ENCODE peak calls at places on chromosomes 5 and 9, in seven cellular contexts. One of them, this sample, is unnamed.

GRCh38 chr9:12972608-12973589 is 198.1 kb downstream of the LURAP1L start:
- DNase-seq in small intestine: no peak
- DNase-seq in colonic mucosa: no peak
- DNase-seq in BE2C: no peak
- DNase-seq in lung: no peak
- DNase-seq in neuronal stem cell: no peak
- DNase-seq in effector memory CD4-positive, alpha-beta T cell: no peak
- DNase-seq in this sample: no peak

GRCh38 chr5:151293624-151294023 is 9.9 kb downstream of the SLC36A3 start:
- DNase-seq in small intestine: no peak
- DNase-seq in neuronal stem cell: no peak
- DNase-seq in colonic mucosa: no peak
- DNase-seq in BE2C: no peak
- DNase-seq in effector memory CD4-positive, alpha-beta T cell: no peak
- DNase-seq in lung: no peak
- DNase-seq in this sample: no peak

GRCh38 chr9:105842023-105842644 is 147.8 kb downstream of the TMEM38B start:
- DNase-seq in lung: no peak
- DNase-seq in effector memory CD4-positive, alpha-beta T cell: no peak
- DNase-seq in small intestine: peak; percentile 31
- DNase-seq in BE2C: peak; percentile 23
- DNase-seq in neuronal stem cell: peak; percentile 14
- DNase-seq in colonic mucosa: peak; percentile 23
- DNase-seq in this sample: no peak

GRCh38 chr9:126587187-126588185 is 26.2 kb upstream of the LMX1B start:
- DNase-seq in small intestine: peak; percentile 4
- DNase-seq in neuronal stem cell: no peak
- DNase-seq in effector memory CD4-positive, alpha-beta T cell: no peak
- DNase-seq in lung: peak; percentile 41
- DNase-seq in colonic mucosa: no peak
- DNase-seq in BE2C: peak; percentile 44
- DNase-seq in this sample: no peak

GRCh38 chr5:98334946-98335345 is 438.5 kb upstream of the RGMB start:
- DNase-seq in lung: no peak
- DNase-seq in neuronal stem cell: no peak
- DNase-seq in BE2C: no peak
- DNase-seq in small intestine: no peak
- DNase-seq in effector memory CD4-positive, alpha-beta T cell: no peak
- DNase-seq in colonic mucosa: no peak
- DNase-seq in this sample: no peak

GRCh38 chr9:32251539-32251938 is 132.9 kb upstream of the ACO1 start:
- DNase-seq in neuronal stem cell: peak; percentile 54
- DNase-seq in effector memory CD4-positive, alpha-beta T cell: no peak
- DNase-seq in lung: peak; percentile 46
- DNase-seq in small intestine: peak; percentile 63
- DNase-seq in BE2C: peak; percentile 66
- DNase-seq in colonic mucosa: peak; percentile 50
- DNase-seq in this sample: peak; percentile 15

GRCh38 chr9:69667306-69667705 is 4.9 kb downstream of the APBA1 start:
- DNase-seq in lung: no peak
- DNase-seq in BE2C: no peak
- DNase-seq in small intestine: no peak
- DNase-seq in neuronal stem cell: peak; percentile 67
- DNase-seq in colonic mucosa: no peak
- DNase-seq in effector memory CD4-positive, alpha-beta T cell: no peak
- DNase-seq in this sample: no peak

GRCh38 chr9:135506327-135507103 is 6.0 kb downstream of the MRPS2 start:
- DNase-seq in small intestine: no peak
- DNase-seq in BE2C: no peak
- DNase-seq in lung: no peak
- DNase-seq in neuronal stem cell: peak; percentile 20
- DNase-seq in colonic mucosa: no peak
- DNase-seq in effector memory CD4-positive, alpha-beta T cell: no peak
- DNase-seq in this sample: no peak

GRCh38 chr9:134619983-134620612 is 21.5 kb upstream of the COL5A1 start:
- DNase-seq in small intestine: no peak
- DNase-seq in colonic mucosa: no peak
- DNase-seq in lung: no peak
- DNase-seq in neuronal stem cell: no peak
- DNase-seq in effector memory CD4-positive, alpha-beta T cell: no peak
- DNase-seq in BE2C: peak; percentile 14
- DNase-seq in this sample: no peak

GRCh38 chr5:67985686-67986387 is 229.7 kb upstream of the PIK3R1 start:
- DNase-seq in effector memory CD4-positive, alpha-beta T cell: no peak
- DNase-seq in neuronal stem cell: no peak
- DNase-seq in lung: no peak
- DNase-seq in colonic mucosa: no peak
- DNase-seq in small intestine: no peak
- DNase-seq in BE2C: no peak
- DNase-seq in this sample: no peak

GRCh38 chr9:116096853-116097252 is 56.7 kb upstream of the PAPPA start:
- DNase-seq in small intestine: no peak
- DNase-seq in effector memory CD4-positive, alpha-beta T cell: no peak
- DNase-seq in neuronal stem cell: no peak
- DNase-seq in colonic mucosa: no peak
- DNase-seq in lung: no peak
- DNase-seq in BE2C: no peak
- DNase-seq in this sample: no peak

GRCh38 chr5:147452137-147452838 is 57.6 kb downstream of the DPYSL3 start:
- DNase-seq in small intestine: no peak
- DNase-seq in effector memory CD4-positive, alpha-beta T cell: no peak
- DNase-seq in BE2C: peak; percentile 10
- DNase-seq in colonic mucosa: no peak
- DNase-seq in lung: no peak
- DNase-seq in neuronal stem cell: no peak
- DNase-seq in this sample: no peak

GRCh38 chr9:126317513-126317912 is 9.1 kb upstream of the MVB12B start:
- DNase-seq in small intestine: no peak
- DNase-seq in neuronal stem cell: no peak
- DNase-seq in lung: no peak
- DNase-seq in effector memory CD4-positive, alpha-beta T cell: no peak
- DNase-seq in colonic mucosa: peak; percentile 39
- DNase-seq in BE2C: no peak
- DNase-seq in this sample: peak; percentile 53

GRCh38 chr9:126637002-126637849 is 23.5 kb downstream of the LMX1B start:
- DNase-seq in small intestine: no peak
- DNase-seq in neuronal stem cell: no peak
- DNase-seq in BE2C: no peak
- DNase-seq in lung: no peak
- DNase-seq in colonic mucosa: no peak
- DNase-seq in effector memory CD4-positive, alpha-beta T cell: peak; percentile 16
- DNase-seq in this sample: no peak

GRCh38 chr5:143244990-143245389 is 158.5 kb downstream of the NR3C1 start:
- DNase-seq in BE2C: no peak
- DNase-seq in neuronal stem cell: no peak
- DNase-seq in lung: no peak
- DNase-seq in colonic mucosa: no peak
- DNase-seq in effector memory CD4-positive, alpha-beta T cell: no peak
- DNase-seq in small intestine: no peak
- DNase-seq in this sample: no peak

GRCh38 chr5:151107738-151108520 is 27.1 kb upstream of the TNIP1 start:
- DNase-seq in effector memory CD4-positive, alpha-beta T cell: no peak
- DNase-seq in BE2C: no peak
- DNase-seq in neuronal stem cell: no peak
- DNase-seq in small intestine: no peak
- DNase-seq in colonic mucosa: peak; percentile 72
- DNase-seq in lung: no peak
- DNase-seq in this sample: no peak

GRCh38 chr5:141051526-141051876 is 327 bp downstream of the PCDHB1 start:
- DNase-seq in colonic mucosa: no peak
- DNase-seq in BE2C: no peak
- DNase-seq in lung: no peak
- DNase-seq in small intestine: no peak
- DNase-seq in effector memory CD4-positive, alpha-beta T cell: no peak
- DNase-seq in neuronal stem cell: no peak
- DNase-seq in this sample: no peak

GRCh38 chr9:13110766-13111400 is 168.6 kb downstream of the MPDZ start:
- DNase-seq in lung: peak; percentile 37
- DNase-seq in colonic mucosa: no peak
- DNase-seq in BE2C: peak; percentile 40
- DNase-seq in effector memory CD4-positive, alpha-beta T cell: no peak
- DNase-seq in neuronal stem cell: no peak
- DNase-seq in small intestine: no peak
- DNase-seq in this sample: no peak

GRCh38 chr5:72452515-72453259 is 54.5 kb downstream of the ZNF366 start:
- DNase-seq in effector memory CD4-positive, alpha-beta T cell: no peak
- DNase-seq in small intestine: peak; percentile 80
- DNase-seq in BE2C: no peak
- DNase-seq in lung: peak; percentile 60
- DNase-seq in colonic mucosa: peak; percentile 80
- DNase-seq in neuronal stem cell: no peak
- DNase-seq in this sample: no peak

GRCh38 chr5:7857918-7858632 is 7.1 kb upstream of the CFAP90 start:
- DNase-seq in lung: no peak
- DNase-seq in small intestine: no peak
- DNase-seq in BE2C: no peak
- DNase-seq in neuronal stem cell: no peak
- DNase-seq in effector memory CD4-positive, alpha-beta T cell: no peak
- DNase-seq in colonic mucosa: no peak
- DNase-seq in this sample: no peak

GRCh38 chr5:35172526-35172925 is 57.8 kb downstream of the PRLR start:
- DNase-seq in neuronal stem cell: no peak
- DNase-seq in colonic mucosa: peak; percentile 66
- DNase-seq in lung: no peak
- DNase-seq in effector memory CD4-positive, alpha-beta T cell: no peak
- DNase-seq in small intestine: no peak
- DNase-seq in BE2C: no peak
- DNase-seq in this sample: no peak

GRCh38 chr5:56818409-56819026 is 3.2 kb downstream of the MAP3K1 start:
- DNase-seq in small intestine: no peak
- DNase-seq in colonic mucosa: no peak
- DNase-seq in neuronal stem cell: no peak
- DNase-seq in BE2C: no peak
- DNase-seq in effector memory CD4-positive, alpha-beta T cell: no peak
- DNase-seq in lung: no peak
- DNase-seq in this sample: no peak

GRCh38 chr5:54159153-54159836 is 151.1 kb downstream of the ARL15 start:
- DNase-seq in lung: no peak
- DNase-seq in colonic mucosa: no peak
- DNase-seq in BE2C: no peak
- DNase-seq in small intestine: no peak
- DNase-seq in effector memory CD4-positive, alpha-beta T cell: no peak
- DNase-seq in neuronal stem cell: no peak
- DNase-seq in this sample: no peak

GRCh38 chr5:161850491-161850890 is 2.6 kb downstream of the GABRA1 start:
- DNase-seq in small intestine: no peak
- DNase-seq in colonic mucosa: no peak
- DNase-seq in neuronal stem cell: no peak
- DNase-seq in effector memory CD4-positive, alpha-beta T cell: no peak
- DNase-seq in BE2C: no peak
- DNase-seq in lung: no peak
- DNase-seq in this sample: no peak

GRCh38 chr5:161846731-161847130 is 1.2 kb upstream of the GABRA1 start:
- DNase-seq in BE2C: no peak
- DNase-seq in lung: no peak
- DNase-seq in effector memory CD4-positive, alpha-beta T cell: no peak
- DNase-seq in neuronal stem cell: peak; percentile 63
- DNase-seq in small intestine: no peak
- DNase-seq in colonic mucosa: no peak
- DNase-seq in this sample: no peak

GRCh38 chr5:161847896-161848510 is at the start of gene GABRA1:
- DNase-seq in lung: no peak
- DNase-seq in small intestine: no peak
- DNase-seq in neuronal stem cell: peak; percentile 29
- DNase-seq in effector memory CD4-positive, alpha-beta T cell: no peak
- DNase-seq in colonic mucosa: no peak
- DNase-seq in BE2C: peak; percentile 65
- DNase-seq in this sample: no peak

GRCh38 chr5:161851691-161852299 is 3.9 kb downstream of the GABRA1 start:
- DNase-seq in lung: no peak
- DNase-seq in colonic mucosa: no peak
- DNase-seq in BE2C: no peak
- DNase-seq in small intestine: no peak
- DNase-seq in neuronal stem cell: no peak
- DNase-seq in effector memory CD4-positive, alpha-beta T cell: no peak
- DNase-seq in this sample: no peak

GRCh38 chr5:161847447-161847846 is 473 bp upstream of the GABRA1 start:
- DNase-seq in effector memory CD4-positive, alpha-beta T cell: no peak
- DNase-seq in lung: no peak
- DNase-seq in colonic mucosa: no peak
- DNase-seq in small intestine: no peak
- DNase-seq in BE2C: no peak
- DNase-seq in neuronal stem cell: peak; percentile 1
- DNase-seq in this sample: no peak
- H3K4me3 ChIP-seq in effector memory CD4-positive, alpha-beta T cell: no peak overlapping the region
- H3K4me3 ChIP-seq in lung: no peak overlapping the region
- H3K4me3 ChIP-seq in colonic mucosa: no peak overlapping the region
- H3K4me3 ChIP-seq in small intestine: no peak overlapping the region
- H3K4me3 ChIP-seq in BE2C: peak overlapping the region; percentile 72
- H3K4me3 ChIP-seq in neuronal stem cell: no peak overlapping the region
- H3K4me3 ChIP-seq in this sample: no peak overlapping the region

GRCh38 chr9:113953541-113953940 is 77.4 kb downstream of the ZNF618 start:
- DNase-seq in effector memory CD4-positive, alpha-beta T cell: no peak
- DNase-seq in small intestine: no peak
- DNase-seq in neuronal stem cell: no peak
- DNase-seq in lung: no peak
- DNase-seq in colonic mucosa: no peak
- DNase-seq in BE2C: no peak
- DNase-seq in this sample: peak; percentile 4
- H3K36me3 ChIP-seq in effector memory CD4-positive, alpha-beta T cell: no peaks in the 10 kb centered on the region
- H3K36me3 ChIP-seq in small intestine: no peaks in the 10 kb centered on the region
- H3K36me3 ChIP-seq in neuronal stem cell: peaks cover 8% of the 10 kb centered on the region
- H3K36me3 ChIP-seq in lung: no peaks in the 10 kb centered on the region
- H3K36me3 ChIP-seq in colonic mucosa: no peaks in the 10 kb centered on the region
- H3K36me3 ChIP-seq in BE2C: no peaks in the 10 kb centered on the region
- H3K36me3 ChIP-seq in this sample: no peaks in the 10 kb centered on the region

DNA sequence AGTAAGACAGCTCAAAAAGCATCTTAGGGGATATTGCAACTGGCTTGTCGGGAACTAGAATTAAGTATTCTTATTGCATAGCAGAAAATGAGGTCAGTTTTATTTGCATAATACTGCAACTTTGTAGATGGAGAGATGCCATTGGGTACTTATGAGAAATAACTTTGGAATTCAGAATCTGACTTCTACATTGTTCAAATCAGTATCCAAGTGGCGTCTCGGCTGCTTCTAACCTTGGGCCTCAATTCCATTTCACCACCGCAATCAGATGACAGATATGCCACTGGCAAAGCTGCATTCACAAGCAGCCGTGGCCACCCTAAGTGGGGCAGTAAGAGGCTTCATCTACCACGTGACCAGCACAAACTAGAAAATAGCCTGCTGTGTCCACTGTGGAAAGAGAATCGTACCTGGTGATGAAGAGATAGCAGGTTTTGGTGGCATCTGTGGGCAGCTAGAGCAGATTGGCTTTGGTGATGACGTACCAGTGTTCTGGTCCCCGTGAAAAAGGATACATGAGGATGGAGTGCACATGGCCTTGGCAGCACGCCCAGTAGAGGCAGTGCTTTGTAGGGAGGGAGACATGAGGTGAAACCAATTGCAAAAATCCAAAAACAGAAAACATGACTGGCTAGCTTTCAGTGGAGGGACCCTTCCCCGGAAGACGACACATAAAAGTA is 116.6 kb downstream of the KLHL3 start:
- DNase-seq in BE2C: peak; percentile 95
- DNase-seq in neuronal stem cell: no peak
- DNase-seq in lung: peak; percentile 71
- DNase-seq in colonic mucosa: no peak
- DNase-seq in small intestine: no peak
- DNase-seq in effector memory CD4-positive, alpha-beta T cell: no peak
- DNase-seq in this sample: no peak
- H3K4me3 ChIP-seq in BE2C: no peak overlapping the region
- H3K4me3 ChIP-seq in neuronal stem cell: no peak overlapping the region
- H3K4me3 ChIP-seq in lung: no peak overlapping the region
- H3K4me3 ChIP-seq in colonic mucosa: no peak overlapping the region
- H3K4me3 ChIP-seq in small intestine: no peak overlapping the region
- H3K4me3 ChIP-seq in effector memory CD4-positive, alpha-beta T cell: no peak overlapping the region
- H3K4me3 ChIP-seq in this sample: no peak overlapping the region

GRCh38 chr9:87643778-87644570 is 81.9 kb upstream of the CTSL start:
- DNase-seq in effector memory CD4-positive, alpha-beta T cell: no peak
- DNase-seq in small intestine: no peak
- DNase-seq in lung: no peak
- DNase-seq in neuronal stem cell: no peak
- DNase-seq in colonic mucosa: no peak
- DNase-seq in BE2C: no peak
- DNase-seq in this sample: no peak
- H3K36me3 ChIP-seq in effector memory CD4-positive, alpha-beta T cell: no peaks in the 10 kb centered on the region
- H3K36me3 ChIP-seq in small intestine: no peaks in the 10 kb centered on the region
- H3K36me3 ChIP-seq in lung: peaks cover 14% of the 10 kb centered on the region
- H3K36me3 ChIP-seq in neuronal stem cell: peaks cover 99% of the 10 kb centered on the region
- H3K36me3 ChIP-seq in colonic mucosa: no peaks in the 10 kb centered on the region
- H3K36me3 ChIP-seq in BE2C: no peaks in the 10 kb centered on the region
- H3K36me3 ChIP-seq in this sample: no peaks in the 10 kb centered on the region

This sample was measured in naive thymus-derived CD4-positive, alpha-beta T cell.